ENCODE peak calls at places on chromosomes 11 and 22, in six cellular contexts. One of them, this sample, is unnamed.

GRCh38 chr11:74443071-74443864 is 24.1 kb downstream of the KCNE3 start:
- ATAC-seq in activated T-cell treated with anti-CD3 and anti-CD28 coated beads, Interleukin-2, amount 50 U/mL, for 72 hours: no peak
- ATAC-seq in PC-3: peak
- ATAC-seq in heart left ventricle: peak
- ATAC-seq in omental fat pad: no peak
- ATAC-seq in lung: no peak
- ATAC-seq in this sample: peak

GRCh38 chr11:130428271-130428670 is at the start of gene ADAMTS8:
- ATAC-seq in activated T-cell treated with anti-CD3 and anti-CD28 coated beads, Interleukin-2, amount 50 U/mL, for 72 hours: peak
- ATAC-seq in PC-3: no peak
- ATAC-seq in heart left ventricle: no peak
- ATAC-seq in omental fat pad: no peak
- ATAC-seq in lung: no peak
- ATAC-seq in this sample: no peak

GRCh38 chr11:20672575-20672974 is 3.2 kb downstream of the NELL1 start:
- ATAC-seq in activated T-cell treated with anti-CD3 and anti-CD28 coated beads, Interleukin-2, amount 50 U/mL, for 72 hours: no peak
- ATAC-seq in PC-3: peak
- ATAC-seq in heart left ventricle: no peak
- ATAC-seq in omental fat pad: no peak
- ATAC-seq in lung: no peak
- ATAC-seq in this sample: peak

GRCh38 chr11:126411971-126412381 is 56.5 kb downstream of the ST3GAL4 start:
- ATAC-seq in activated T-cell treated with anti-CD3 and anti-CD28 coated beads, Interleukin-2, amount 50 U/mL, for 72 hours: no peak
- ATAC-seq in PC-3: no peak
- ATAC-seq in heart left ventricle: peak
- ATAC-seq in omental fat pad: no peak
- ATAC-seq in lung: no peak
- ATAC-seq in this sample: no peak

GRCh38 chr11:46272816-46273427 is 4.5 kb upstream of the CREB3L1 start:
- ATAC-seq in activated T-cell treated with anti-CD3 and anti-CD28 coated beads, Interleukin-2, amount 50 U/mL, for 72 hours: no peak
- ATAC-seq in PC-3: peak
- ATAC-seq in heart left ventricle: peak
- ATAC-seq in omental fat pad: peak
- ATAC-seq in lung: peak
- ATAC-seq in this sample: peak

GRCh38 chr22:26276530-26277200 is 107.4 kb downstream of the SEZ6L start:
- ATAC-seq in activated T-cell treated with anti-CD3 and anti-CD28 coated beads, Interleukin-2, amount 50 U/mL, for 72 hours: no peak
- ATAC-seq in PC-3: no peak
- ATAC-seq in heart left ventricle: no peak
- ATAC-seq in omental fat pad: no peak
- ATAC-seq in lung: no peak
- ATAC-seq in this sample: no peak

GRCh38 chr11:72652133-72652532 is 22.1 kb downstream of the PDE2A start:
- ATAC-seq in activated T-cell treated with anti-CD3 and anti-CD28 coated beads, Interleukin-2, amount 50 U/mL, for 72 hours: no peak
- ATAC-seq in PC-3: no peak
- ATAC-seq in heart left ventricle: no peak
- ATAC-seq in omental fat pad: no peak
- ATAC-seq in lung: no peak
- ATAC-seq in this sample: no peak

GRCh38 chr11:47941907-47942558 is 38.3 kb upstream of the PTPRJ start:
- ATAC-seq in activated T-cell treated with anti-CD3 and anti-CD28 coated beads, Interleukin-2, amount 50 U/mL, for 72 hours: no peak
- ATAC-seq in PC-3: no peak
- ATAC-seq in heart left ventricle: peak
- ATAC-seq in omental fat pad: peak
- ATAC-seq in lung: no peak
- ATAC-seq in this sample: no peak

GRCh38 chr11:126319374-126319740 is 15.5 kb downstream of the DCPS start:
- ATAC-seq in activated T-cell treated with anti-CD3 and anti-CD28 coated beads, Interleukin-2, amount 50 U/mL, for 72 hours: no peak
- ATAC-seq in PC-3: no peak
- ATAC-seq in heart left ventricle: no peak
- ATAC-seq in omental fat pad: no peak
- ATAC-seq in lung: no peak
- ATAC-seq in this sample: no peak

GRCh38 chr22:29609139-29609538 is 5.7 kb downstream of the NF2 start:
- ATAC-seq in activated T-cell treated with anti-CD3 and anti-CD28 coated beads, Interleukin-2, amount 50 U/mL, for 72 hours: peak
- ATAC-seq in PC-3: peak
- ATAC-seq in heart left ventricle: no peak
- ATAC-seq in omental fat pad: no peak
- ATAC-seq in lung: no peak
- ATAC-seq in this sample: no peak

GRCh38 chr11:3896644-3897043 is 41.2 kb downstream of the STIM1 start:
- ATAC-seq in activated T-cell treated with anti-CD3 and anti-CD28 coated beads, Interleukin-2, amount 50 U/mL, for 72 hours: no peak
- ATAC-seq in PC-3: no peak
- ATAC-seq in heart left ventricle: no peak
- ATAC-seq in omental fat pad: no peak
- ATAC-seq in lung: no peak
- ATAC-seq in this sample: no peak

GRCh38 chr22:17368727-17369552 is at the start of gene CECR2:
- ATAC-seq in activated T-cell treated with anti-CD3 and anti-CD28 coated beads, Interleukin-2, amount 50 U/mL, for 72 hours: peak
- ATAC-seq in PC-3: no peak
- ATAC-seq in heart left ventricle: peak
- ATAC-seq in omental fat pad: peak
- ATAC-seq in lung: peak
- ATAC-seq in this sample: peak

GRCh38 chr11:33630936-33631748 is 69.5 kb downstream of the C11orf91 start:
- ATAC-seq in activated T-cell treated with anti-CD3 and anti-CD28 coated beads, Interleukin-2, amount 50 U/mL, for 72 hours: no peak
- ATAC-seq in PC-3: peak
- ATAC-seq in heart left ventricle: no peak
- ATAC-seq in omental fat pad: no peak
- ATAC-seq in lung: no peak
- ATAC-seq in this sample: no peak

GRCh38 chr22:28014141-28015055 is 95.3 kb upstream of the PITPNB start:
- ATAC-seq in activated T-cell treated with anti-CD3 and anti-CD28 coated beads, Interleukin-2, amount 50 U/mL, for 72 hours: no peak
- ATAC-seq in PC-3: no peak
- ATAC-seq in heart left ventricle: no peak
- ATAC-seq in omental fat pad: no peak
- ATAC-seq in lung: no peak
- ATAC-seq in this sample: no peak

GRCh38 chr11:130383363-130384168 is 44.8 kb downstream of the ADAMTS8 start:
- ATAC-seq in activated T-cell treated with anti-CD3 and anti-CD28 coated beads, Interleukin-2, amount 50 U/mL, for 72 hours: no peak
- ATAC-seq in PC-3: peak
- ATAC-seq in heart left ventricle: peak
- ATAC-seq in omental fat pad: no peak
- ATAC-seq in lung: no peak
- ATAC-seq in this sample: peak

GRCh38 chr11:65418431-65418680 is 4.2 kb upstream of the NEAT1 start:
- ATAC-seq in activated T-cell treated with anti-CD3 and anti-CD28 coated beads, Interleukin-2, amount 50 U/mL, for 72 hours: no peak
- ATAC-seq in PC-3: no peak
- ATAC-seq in heart left ventricle: no peak
- ATAC-seq in omental fat pad: no peak
- ATAC-seq in lung: no peak
- ATAC-seq in this sample: no peak

This sample was measured in SK-N-SH treated with all-trans-retinoic acid at 6 μM for 48 hours.